ENCODE peak calls at places on chromosomes 2 and 18, in seven cellular contexts. L is CD4-positive, alpha-beta T cell; N is heart left ventricle; J is effector memory CD8-positive, alpha-beta T cell; C is left lung; D is omental fat pad; E is mucosa of descending colon. S is an unnamed sample.

GRCh38 chr2:203949228-203949627 is 12.7 kb downstream of the ICOS start:
- ATAC-seq in L (peak; percentile 38), N (no peak), J (peak; percentile 60), C (no peak), D (no peak), E (peak; percentile 34), S (peak; percentile 48)

GRCh38 chr2:79612999-79613398 is 100.1 kb downstream of the CTNNA2 start:
- ATAC-seq in L (no peak), N (no peak), J (no peak), C (no peak), D (no peak), E (no peak), S (no peak)

GRCh38 chr2:136015688-136016087 is 30.3 kb upstream of the DARS1 start:
- ATAC-seq in L (no peak), N (no peak), J (peak; percentile 93), C (no peak), D (no peak), E (no peak), S (no peak)

GRCh38 chr18:57630759-57631660 is 9.4 kb upstream of the NARS1 start:
- ATAC-seq in L (no peak), N (no peak), J (no peak), C (no peak), D (no peak), E (no peak), S (peak; percentile 3)

GRCh38 chr2:126886201-126886905 is 12.3 kb upstream of the TEX51 start:
- ATAC-seq in L (no peak), N (peak; percentile 68), J (peak; percentile 59), C (peak; percentile 96), D (peak; percentile 76), E (peak; percentile 95), S (peak; percentile 65)

GRCh38 chr18:44507729-44508325 is 172.9 kb upstream of the SETBP1 start:
- ATAC-seq in L (peak; percentile 32), N (peak; percentile 93), J (peak; percentile 72), C (peak; percentile 82), D (peak; percentile 14), E (peak; percentile 69), S (peak; percentile 36)

GRCh38 chr2:38409136-38409903 is 32.2 kb upstream of the ATL2 start:
- ATAC-seq in L (no peak), N (no peak), J (no peak), C (peak; percentile 80), D (no peak), E (no peak), S (peak; percentile 97)

GRCh38 chr2:181197140-181197760 is 216.8 kb downstream of the UBE2E3 start:
- ATAC-seq in L (no peak), N (no peak), J (peak; percentile 31), C (no peak), D (no peak), E (no peak), S (peak; percentile 33)

GRCh38 chr2:58620127-58620526 is 379.0 kb upstream of the FANCL start:
- ATAC-seq in L (no peak), N (no peak), J (no peak), C (no peak), D (no peak), E (no peak), S (no peak)

GRCh38 chr18:44537521-44537920 is 143.2 kb upstream of the SETBP1 start:
- ATAC-seq in L (no peak), N (no peak), J (no peak), C (peak; percentile 82), D (no peak), E (no peak), S (peak; percentile 78)

GRCh38 chr2:128611421-128612320 is 293.0 kb upstream of the HS6ST1 start:
- ATAC-seq in L (no peak), N (no peak), J (no peak), C (no peak), D (no peak), E (no peak), S (no peak)

GRCh38 chr2:11022064-11022463 is 110.3 kb downstream of the KCNF1 start:
- ATAC-seq in L (no peak), N (no peak), J (no peak), C (no peak), D (no peak), E (no peak), S (no peak)

GRCh38 chr2:162065767-162066166 is 8.2 kb downstream of the DPP4 start:
- ATAC-seq in L (no peak), N (no peak), J (no peak), C (peak; percentile 51), D (no peak), E (peak; percentile 34), S (no peak)

GRCh38 chr18:23900979-23901378 is 113.6 kb upstream of the TTC39C start:
- ATAC-seq in L (no peak), N (peak; percentile 55), J (no peak), C (no peak), D (no peak), E (no peak), S (no peak)

GRCh38 chr2:160399880-160400279 is 93.7 kb downstream of the RBMS1 start:
- ATAC-seq in L (peak; percentile 26), N (no peak), J (no peak), C (no peak), D (no peak), E (no peak), S (no peak)

GRCh38 chr2:151357359-151357758 is at the start of gene TNFAIP6:
- ATAC-seq in L (no peak), N (peak; percentile 83), J (no peak), C (peak; percentile 80), D (peak; percentile 81), E (peak; percentile 52), S (no peak)

GRCh38 chr2:203870942-203871341 is 3.4 kb downstream of the CTLA4 start:
- ATAC-seq in L (no peak), N (peak; percentile 64), J (no peak), C (peak; percentile 46), D (no peak), E (no peak), S (no peak)

GRCh38 chr18:11655605-11655932 is 33.5 kb upstream of the GNAL start:
- ATAC-seq in L (no peak), N (no peak), J (no peak), C (no peak), D (no peak), E (no peak), S (no peak)

GRCh38 chr2:160269365-160269764 is 69.3 kb upstream of the ITGB6 start:
- ATAC-seq in L (no peak), N (peak; percentile 10), J (peak; percentile 8), C (peak; percentile 43), D (peak; percentile 8), E (no peak), S (peak; percentile 17)

S was measured in esophagus mucosa.